ENCODE peak calls at places on chromosomes 16 and 17, in six cellular contexts. One of them, this sample, is unnamed.

GRCh38 chr17:63540581-63540980 is 9.7 kb upstream of the DCAF7 start:
- DNase-seq in pons: no peak
- DNase-seq in RKO: no peak
- DNase-seq in AG08395: no peak
- DNase-seq in body of pancreas: no peak
- DNase-seq in HT1080: no peak
- DNase-seq in this sample: no peak

GRCh38 chr17:45117283-45117682 is 15.0 kb downstream of the PLCD3 start:
- DNase-seq in pons: no peak
- DNase-seq in RKO: no peak
- DNase-seq in AG08395: no peak
- DNase-seq in body of pancreas: no peak
- DNase-seq in HT1080: no peak
- DNase-seq in this sample: no peak

GRCh38 chr17:79627184-79627765 is 16.4 kb upstream of the RBFOX3 start:
- DNase-seq in AG08395: no peak
- DNase-seq in pons: no peak
- DNase-seq in body of pancreas: no peak
- DNase-seq in RKO: no peak
- DNase-seq in HT1080: no peak
- DNase-seq in this sample: no peak

GRCh38 chr16:1548234-1548633 is 14.8 kb downstream of the TMEM204 start:
- DNase-seq in pons: no peak
- DNase-seq in RKO: no peak
- DNase-seq in HT1080: no peak
- DNase-seq in AG08395: no peak
- DNase-seq in body of pancreas: no peak
- DNase-seq in this sample: no peak

GRCh38 chr17:282000-282911 is 70.4 kb downstream of the RPH3AL start:
- DNase-seq in RKO: no peak
- DNase-seq in body of pancreas: no peak
- DNase-seq in pons: no peak
- DNase-seq in AG08395: no peak
- DNase-seq in HT1080: no peak
- DNase-seq in this sample: no peak

GRCh38 chr17:79890706-79891105 is 51.5 kb upstream of the CBX4 start:
- DNase-seq in RKO: no peak
- DNase-seq in HT1080: no peak
- DNase-seq in pons: no peak
- DNase-seq in body of pancreas: peak; percentile 28
- DNase-seq in AG08395: no peak
- DNase-seq in this sample: no peak

GRCh38 chr16:88340755-88341150 is 42.0 kb upstream of the ZNF469 start:
- DNase-seq in RKO: no peak
- DNase-seq in pons: no peak
- DNase-seq in body of pancreas: no peak
- DNase-seq in AG08395: no peak
- DNase-seq in HT1080: no peak
- DNase-seq in this sample: no peak

GRCh38 chr17:61401280-61402072 is 1.8 kb downstream of the TBX2 start:
- DNase-seq in RKO: no peak
- DNase-seq in HT1080: no peak
- DNase-seq in pons: no peak
- DNase-seq in body of pancreas: no peak
- DNase-seq in AG08395: no peak
- DNase-seq in this sample: peak; percentile 53

GRCh38 chr16:52251495-52251894 is 295.4 kb downstream of the TOX3 start:
- DNase-seq in body of pancreas: no peak
- DNase-seq in AG08395: no peak
- DNase-seq in RKO: peak; percentile 60
- DNase-seq in HT1080: peak; percentile 29
- DNase-seq in pons: no peak
- DNase-seq in this sample: no peak

GRCh38 chr16:86025706-86026105 is 126.7 kb downstream of the IRF8 start:
- DNase-seq in AG08395: no peak
- DNase-seq in RKO: no peak
- DNase-seq in HT1080: no peak
- DNase-seq in body of pancreas: no peak
- DNase-seq in pons: no peak
- DNase-seq in this sample: no peak

GRCh38 chr16:84423416-84423837 is 55.1 kb downstream of the ATP2C2 start:
- DNase-seq in body of pancreas: no peak
- DNase-seq in RKO: peak; percentile 63
- DNase-seq in HT1080: peak; percentile 78
- DNase-seq in pons: peak; percentile 46
- DNase-seq in AG08395: peak; percentile 47
- DNase-seq in this sample: peak; percentile 48

GRCh38 chr16:75491876-75492275 is 3.4 kb downstream of the CHST6 start:
- DNase-seq in AG08395: no peak
- DNase-seq in body of pancreas: peak; percentile 38
- DNase-seq in RKO: peak; percentile 18
- DNase-seq in pons: peak; percentile 93
- DNase-seq in HT1080: peak; percentile 61
- DNase-seq in this sample: peak; percentile 59